ENCODE peak calls at places on chromosomes 7 and 10, in four cellular contexts. O is left ventricle myocardium inferior; H is CD4-positive, alpha-beta T cell; J is vagina. R is an unnamed sample.

GRCh38 chr7:2110586-2111396 is 122.0 kb downstream of the MAD1L1 start:
- DNase-seq in O (no peak), H (no peak), J (no peak), R (no peak)

GRCh38 chr7:109094-109493 is 83.3 kb upstream of the FAM20C start:
- DNase-seq in J (no peak), H (no peak), O (peak; percentile 49), R (no peak)

GRCh38 chr10:56856569-56856968 is 495.5 kb upstream of the ZWINT start:
- DNase-seq in O (no peak), J (no peak), H (no peak), R (no peak)

GRCh38 chr10:13801907-13802288 is 215.1 kb downstream of the PRPF18 start:
- DNase-seq in J (no peak), H (no peak), O (no peak), R (no peak)

GRCh38 chr7:41027428-41028115 is 675.3 kb downstream of the INHBA start:
- DNase-seq in O (no peak), H (no peak), J (no peak), R (no peak)

GRCh38 chr10:35910234-35910633 is 268.1 kb upstream of the FZD8 start:
- DNase-seq in J (no peak), H (no peak), O (no peak), R (no peak)

GRCh38 chr10:102066421-102067068 is 1.4 kb downstream of the HPS6 start:
- DNase-seq in H (no peak), J (no peak), O (no peak), R (no peak)

GRCh38 chr7:54813398-54813797 is 54.4 kb upstream of the SEC61G start:
- DNase-seq in O (peak; percentile 43), H (no peak), J (no peak), R (no peak)

GRCh38 chr10:69383485-69384089 is 33.1 kb downstream of the TACR2 start:
- DNase-seq in H (no peak), O (peak; percentile 46), J (no peak), R (peak; percentile 63)
- TF ChIP-seq CTCF in H (no peak), O (peak; percentile 42), J (no peak), R (peak; percentile 52)

GRCh38 chr10:95211606-95212279 is 17.7 kb downstream of the ACSM6 start:
- DNase-seq in O (no peak), H (no peak), J (no peak), R (no peak)

GRCh38 chr10:95214793-95215192 is 20.8 kb downstream of the ACSM6 start:
- DNase-seq in J (no peak), H (no peak), O (no peak), R (no peak)

GRCh38 chr10:95214369-95214768 is 20.3 kb downstream of the ACSM6 start:
- DNase-seq in O (no peak), J (no peak), H (no peak), R (no peak)

GRCh38 chr10:95209509-95210127 is 15.6 kb downstream of the ACSM6 start:
- DNase-seq in H (no peak), O (no peak), J (no peak), R (no peak)

GRCh38 chr10:95208702-95209391 is 14.8 kb downstream of the ACSM6 start:
- DNase-seq in O (no peak), H (no peak), J (no peak), R (no peak)
- TF ChIP-seq CTCF in O (peak; percentile 47), H (no peak), J (no peak), R (peak; percentile 84)

DNA sequence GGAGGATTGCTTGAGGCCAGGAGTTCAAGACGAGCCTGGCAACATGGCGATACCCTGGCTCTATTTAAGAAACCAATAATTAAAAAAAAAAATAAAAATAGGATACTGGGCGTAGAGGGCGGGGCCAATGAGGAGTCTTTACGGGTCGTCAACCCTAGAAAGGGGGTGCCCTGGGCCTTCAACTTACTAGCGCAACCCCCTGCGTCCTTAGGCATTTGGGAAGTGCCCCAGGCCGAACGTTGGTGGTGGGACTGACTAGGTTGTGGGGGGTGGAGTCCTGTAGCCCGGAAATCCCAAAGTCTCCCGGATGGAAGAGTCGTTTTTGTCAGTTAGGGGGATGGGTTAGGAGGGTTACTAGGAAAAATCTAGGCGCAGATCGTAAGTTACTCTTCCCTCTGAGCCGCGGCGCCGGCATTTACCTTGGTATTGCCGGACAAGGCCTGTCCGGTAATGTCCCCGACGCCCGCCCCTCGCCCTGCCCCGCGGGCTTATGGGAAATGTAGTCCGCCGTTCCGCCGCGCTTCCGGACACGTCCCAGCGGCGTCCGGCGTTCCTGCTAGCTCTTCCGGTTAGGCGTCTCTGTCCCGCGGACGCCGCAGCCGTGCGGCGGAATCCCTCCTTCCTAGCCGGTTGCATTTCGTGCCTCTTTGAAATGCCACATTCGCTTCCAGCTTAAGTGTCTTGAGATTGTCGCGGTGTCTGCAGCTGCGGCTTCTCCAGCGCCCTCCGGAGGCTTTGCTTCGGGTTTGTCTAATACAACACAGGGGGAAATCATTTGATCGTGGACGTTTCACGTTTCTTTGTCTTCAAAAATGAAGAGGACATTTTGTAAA is 1.3 kb upstream of the ACBD5 start:
- DNase-seq in J (peak; percentile 95), O (peak; percentile 91), H (peak; percentile 82), R (peak; percentile 97)
- TF ChIP-seq CTCF in J (no peak), O (peak; percentile 53), H (peak; percentile 49), R (peak; percentile 73)

DNA sequence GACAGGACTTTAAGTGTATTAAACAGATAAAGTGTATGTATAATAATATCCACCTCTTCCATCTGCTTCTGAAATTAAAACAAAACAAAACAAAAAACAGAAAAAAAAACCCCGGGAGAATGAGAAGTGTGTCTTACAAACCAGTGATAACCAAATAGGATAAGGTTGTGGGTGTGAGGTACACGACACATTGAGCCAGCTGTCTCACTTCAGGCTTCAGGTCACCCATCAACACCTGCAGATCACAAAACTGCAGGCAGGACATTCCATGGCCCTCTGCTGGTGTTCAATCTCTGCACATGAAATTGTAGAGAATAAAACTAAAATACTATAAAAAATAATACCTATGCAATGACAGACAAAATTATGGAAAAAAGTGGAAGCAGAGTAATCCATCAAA is 339.9 kb downstream of the SFMBT2 start:
- DNase-seq in J (no peak), H (no peak), O (no peak), R (no peak)
- TF ChIP-seq CTCF in J (no peak), H (no peak), O (no peak), R (no peak)

R was measured in chondrocyte.